ENCODE peak calls at places on chromosomes 6 and 20, in nine cellular contexts. Q is stimulated activated CD4-positive, alpha-beta T cell treated with anti-CD3 and anti-CD28 coated beads, Interleukin-2, amount 100 ng/mL, for 24 hours; C is NCI-H1694; H is psoas muscle; S is ELR; L is coronary artery; R is sciatic nerve; A is lung; F is GM12865. V is an unnamed sample.

GRCh38 chr20:5090191-5090590 is 29.6 kb downstream of the PCNA start:
- DNase-seq in Q (no peak), C (no peak), H (no peak), S (no peak), L (no peak), R (no peak), A (peak; percentile 32), F (peak; percentile 42), V (no peak)

GRCh38 chr6:52190409-52190808 is 4.2 kb downstream of the IL17A start:
- DNase-seq in Q (no peak), C (no peak), H (no peak), S (no peak), L (no peak), R (no peak), A (no peak), F (peak; percentile 73), V (no peak)

GRCh38 chr20:23544133-23544532 is 24.2 kb downstream of the CST9L start:
- DNase-seq in Q (no peak), C (no peak), H (no peak), S (no peak), L (no peak), R (no peak), A (no peak), F (no peak), V (no peak)

GRCh38 chr6:44217332-44218143 is 812 bp downstream of the MYMX start:
- DNase-seq in Q (no peak), C (no peak), H (peak; percentile 73), S (no peak), L (peak; percentile 91), R (no peak), A (no peak), F (no peak), V (peak; percentile 55)

GRCh38 chr6:125974214-125974866 is 12.0 kb upstream of the TRMT11 start:
- DNase-seq in Q (no peak), C (peak; percentile 43), H (no peak), S (peak; percentile 81), L (no peak), R (no peak), A (no peak), F (peak; percentile 58), V (peak; percentile 65)

GRCh38 chr6:22026160-22026678 is 270.6 kb downstream of the PRL start:
- DNase-seq in Q (no peak), C (no peak), H (no peak), S (no peak), L (no peak), R (no peak), A (no peak), F (no peak), V (no peak)

GRCh38 chr20:62141397-62142251 is 1.6 kb downstream of the PSMA7 start:
- DNase-seq in Q (peak; percentile 32), C (no peak), H (no peak), S (peak; percentile 64), L (no peak), R (no peak), A (no peak), F (peak; percentile 25), V (no peak)

GRCh38 chr6:25017932-25018581 is 82.3 kb upstream of the RIPOR2 start:
- DNase-seq in Q (peak; percentile 81), C (peak; percentile 60), H (peak; percentile 51), S (peak; percentile 48), L (no peak), R (peak; percentile 72), A (peak; percentile 78), F (peak; percentile 88), V (no peak)

GRCh38 chr6:157993076-157993475 is 11.4 kb downstream of the SYNJ2 start:
- DNase-seq in Q (no peak), C (no peak), H (no peak), S (no peak), L (no peak), R (no peak), A (no peak), F (no peak), V (no peak)

GRCh38 chr20:38369387-38369786 is 23.1 kb downstream of the LBP start:
- DNase-seq in Q (no peak), C (no peak), H (no peak), S (peak; percentile 45), L (no peak), R (no peak), A (no peak), F (peak; percentile 15), V (no peak)

GRCh38 chr20:1734269-1734858 is 76.8 kb upstream of the SIRPG start:
- DNase-seq in Q (no peak), C (no peak), H (no peak), S (peak; percentile 37), L (no peak), R (no peak), A (no peak), F (peak; percentile 51), V (no peak)

GRCh38 chr6:160013987-160014868 is 45.3 kb downstream of the IGF2R start:
- DNase-seq in Q (no peak), C (no peak), H (no peak), S (no peak), L (no peak), R (no peak), A (no peak), F (no peak), V (no peak)

GRCh38 chr6:132712366-132712765 is 1.5 kb downstream of the VNN1 start:
- DNase-seq in Q (no peak), C (no peak), H (no peak), S (peak; percentile 91), L (no peak), R (no peak), A (no peak), F (no peak), V (no peak)

GRCh38 chr20:51554538-51555165 is 12.1 kb upstream of the NFATC2 start:
- DNase-seq in Q (no peak), C (no peak), H (no peak), S (peak; percentile 97), L (no peak), R (no peak), A (no peak), F (peak; percentile 50), V (no peak)

GRCh38 chr20:3925899-3926638 is 36.9 kb downstream of the PANK2 start:
- DNase-seq in Q (no peak), C (no peak), H (no peak), S (no peak), L (no peak), R (no peak), A (no peak), F (no peak), V (no peak)

GRCh38 chr6:164178933-164179332 is 764.4 kb downstream of the QKI start:
- DNase-seq in Q (no peak), C (no peak), H (no peak), S (no peak), L (no peak), R (no peak), A (no peak), F (no peak), V (no peak)

V was measured in cerebellum.